ENCODE peak calls at places on chromosomes 6 and 20, in ten cellular contexts. D, I, J, M, Q, U, K, Z, B and E are unnamed samples.

GRCh38 chr20:43838703-43839060 is 76.0 kb upstream of the TOX2 start:
- DNase-seq in M (no peak), Q (no peak), Z (no peak), I (peak), J (no peak), K (no peak), U (no peak), B (no peak), D (no peak), E (no peak)

GRCh38 chr20:846894-847278 is 13.4 kb downstream of the FAM110A start:
- DNase-seq in U (no peak), J (peak), I (no peak), D (no peak), K (no peak), B (no peak), Q (no peak), M (no peak), Z (peak), E (no peak)

GRCh38 chr6:113073611-113074191 is 726.6 kb downstream of the RFPL4B start:
- DNase-seq in B (no peak), U (no peak), D (no peak), J (no peak), Q (no peak), Z (no peak), I (no peak), M (no peak), K (no peak), E (no peak)

GRCh38 chr20:40279390-40279789 is 409.6 kb downstream of the MAFB start:
- DNase-seq in K (no peak), Z (peak), D (no peak), J (no peak), Q (no peak), M (no peak), U (no peak), B (no peak), I (no peak), E (no peak)

GRCh38 chr6:4446982-4447381 is 311.6 kb upstream of the ECI2 start:
- DNase-seq in D (no peak), U (no peak), K (no peak), Z (no peak), Q (no peak), I (no peak), B (no peak), J (no peak), M (no peak), E (no peak)

GRCh38 chr6:113185299-113185698 is 671.8 kb upstream of the MARCKS start:
- DNase-seq in I (no peak), Q (no peak), M (no peak), K (no peak), U (no peak), J (no peak), D (no peak), Z (no peak), B (no peak), E (no peak)

GRCh38 chr20:12928755-12929401 is 79.9 kb upstream of the SPTLC3 start:
- DNase-seq in U (no peak), I (no peak), K (no peak), Q (no peak), J (no peak), Z (no peak), D (no peak), M (no peak), B (peak), E (no peak)

GRCh38 chr20:61360296-61360695 is 108.2 kb downstream of the CDH4 start:
- DNase-seq in M (no peak), Z (no peak), D (no peak), Q (no peak), I (no peak), B (no peak), K (no peak), J (no peak), U (no peak), E (no peak)

GRCh38 chr20:63475209-63475608 is 2.8 kb upstream of the KCNQ2 start:
- DNase-seq in J (no peak), U (no peak), I (no peak), Z (no peak), Q (no peak), B (no peak), K (no peak), D (peak), M (no peak), E (no peak)

GRCh38 chr20:54132612-54133433 is 41.0 kb downstream of the CYP24A1 start:
- DNase-seq in D (peak), U (no peak), Q (peak), J (no peak), B (peak), Z (peak), I (no peak), M (no peak), K (no peak), E (peak)

GRCh38 chr20:25291432-25292133 is 43.7 kb downstream of the PYGB start:
- DNase-seq in I (no peak), B (no peak), K (no peak), J (no peak), U (no peak), M (no peak), Z (no peak), D (no peak), Q (no peak), E (no peak)

GRCh38 chr20:25293910-25294458 is 46.1 kb downstream of the PYGB start:
- DNase-seq in D (no peak), K (no peak), Q (no peak), J (peak), B (no peak), U (no peak), I (no peak), Z (no peak), M (no peak), E (no peak)

GRCh38 chr20:25294459-25295385 is 46.8 kb downstream of the PYGB start:
- DNase-seq in J (peak), Q (peak), D (peak), Z (peak), B (peak), K (no peak), M (peak), U (no peak), I (peak), E (no peak)

GRCh38 chr20:25292176-25292891 is 44.4 kb downstream of the PYGB start:
- DNase-seq in J (no peak), B (no peak), Z (no peak), D (no peak), K (no peak), U (no peak), I (no peak), Q (no peak), M (no peak), E (no peak)

DNA sequence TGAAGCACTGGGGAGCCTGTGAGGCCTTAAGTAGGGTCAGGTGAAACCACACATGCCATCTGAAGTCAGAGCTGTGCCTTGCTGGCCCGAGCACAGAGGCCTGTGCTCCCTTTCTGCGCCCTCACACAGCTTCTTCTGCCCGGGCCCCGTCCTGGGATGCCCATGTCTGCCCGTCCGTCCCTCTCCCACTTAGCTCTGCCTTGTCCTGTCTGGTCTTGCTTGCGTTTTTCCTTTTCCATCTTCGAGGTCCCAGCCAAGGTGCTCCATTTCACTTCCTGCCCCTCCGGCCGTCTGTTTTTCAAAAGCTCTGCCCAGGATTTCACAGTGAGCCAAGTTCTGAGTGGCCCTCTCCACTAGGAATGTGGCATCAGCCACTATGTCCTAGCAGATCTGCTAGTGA is 45.6 kb downstream of the PYGB start:
- DNase-seq in Z (no peak), I (no peak), U (no peak), Q (no peak), J (no peak), M (no peak), K (no peak), D (no peak), B (no peak), E (peak)
- TF ChIP-seq POLR2AphosphoS5 in Z (no peak), I (no peak), U (no peak), Q (no peak), J (no peak), M (no peak), K (no peak), D (no peak), B (no peak), E (no peak)

GRCh38 chr6:25025919-25026301 is 90.2 kb upstream of the RIPOR2 start:
- DNase-seq in I (no peak), J (no peak), U (no peak), D (no peak), Q (no peak), Z (no peak), M (no peak), K (no peak), B (no peak), E (no peak)

GRCh38 chr6:25025248-25025918 is 89.6 kb upstream of the RIPOR2 start:
- DNase-seq in Q (no peak), Z (no peak), I (no peak), K (no peak), U (no peak), M (no peak), D (no peak), J (no peak), B (no peak), E (no peak)

GRCh38 chr6:25026723-25027122 is 91.0 kb upstream of the RIPOR2 start:
- DNase-seq in I (no peak), Z (no peak), J (no peak), D (no peak), Q (no peak), M (no peak), U (no peak), B (no peak), K (no peak), E (no peak)

GRCh38 chr6:25028346-25028745 is 92.6 kb upstream of the RIPOR2 start:
- DNase-seq in D (no peak), Z (no peak), U (no peak), I (no peak), Q (no peak), B (no peak), J (no peak), K (no peak), M (no peak), E (no peak)

DNA sequence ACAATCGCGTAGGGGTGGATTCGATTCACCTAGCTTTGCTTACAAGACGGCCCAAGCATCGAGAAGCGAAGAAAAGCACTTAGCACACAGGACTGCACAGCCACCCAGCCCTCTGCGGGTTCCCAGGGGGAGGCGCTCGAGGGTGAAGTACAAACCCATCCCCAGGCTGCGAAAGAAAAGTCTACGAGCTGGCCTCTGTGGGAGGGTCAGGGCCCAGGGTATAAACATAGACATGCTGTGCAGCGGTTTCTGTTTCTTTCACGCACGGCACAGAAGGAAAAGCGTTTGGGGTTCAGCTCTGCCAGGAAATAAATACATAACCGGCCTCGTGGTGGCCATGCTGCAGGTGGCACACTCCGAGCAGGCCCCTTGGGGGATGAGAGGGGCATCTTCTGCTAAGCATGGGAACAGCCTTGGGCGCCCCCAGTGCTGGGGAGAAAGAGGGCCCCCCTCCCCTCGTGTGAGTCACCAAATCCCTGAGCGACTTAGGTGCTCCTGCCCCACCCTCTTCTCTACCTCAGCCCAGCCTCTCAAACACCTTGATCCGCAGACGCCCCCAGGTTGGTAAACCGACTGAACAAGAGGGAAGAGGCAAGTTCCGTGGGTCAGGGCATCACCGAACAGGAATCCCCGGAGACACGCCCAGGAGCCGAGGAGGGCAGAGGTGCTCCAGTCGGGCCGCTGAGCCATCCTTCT is 91.6 kb upstream of the RIPOR2 start:
- DNase-seq in D (peak), U (no peak), B (no peak), Z (peak), M (peak), K (peak), Q (no peak), I (no peak), J (peak), E (no peak)
- H3K27ac ChIP-seq in D (peak), U (no peak), B (no peak), Z (no peak), M (no peak), K (no peak), Q (no peak), I (no peak), J (peak), E (no peak)

DNA sequence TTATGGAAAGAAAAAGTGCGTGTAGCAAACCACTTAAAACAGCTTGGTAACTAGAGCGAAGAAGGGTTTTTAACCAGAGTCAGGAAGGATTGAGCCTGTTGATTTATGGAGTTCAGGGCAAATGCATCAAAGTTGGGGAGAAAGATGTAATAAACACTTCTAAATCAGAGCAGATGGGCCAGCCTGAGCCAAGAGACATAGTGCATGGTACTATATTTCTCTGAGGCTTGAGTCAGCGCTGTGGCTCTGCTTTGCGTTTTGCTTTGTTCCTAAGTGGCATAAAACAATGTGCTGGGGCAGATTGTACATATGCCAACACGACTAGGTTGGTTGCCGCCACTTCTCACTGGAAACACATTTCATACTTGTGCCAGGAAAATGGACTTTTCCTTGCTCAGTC is 111.3 kb downstream of the BCKDHB start:
- DNase-seq in M (no peak), D (no peak), Q (no peak), B (no peak), J (no peak), Z (peak), U (no peak), K (no peak), I (no peak), E (no peak)
- TF ChIP-seq POLR2AphosphoS5 in M (peak), D (no peak), Q (no peak), B (no peak), J (no peak), Z (peak), U (no peak), K (no peak), I (no peak), E (no peak)

GRCh38 chr6:42226251-42227143 is 8.8 kb upstream of the MRPS10 start:
- DNase-seq in Q (peak), I (no peak), U (no peak), M (no peak), Z (peak), J (no peak), D (no peak), B (peak), K (no peak), E (no peak)
- H3K27ac ChIP-seq in Q (peak), I (no peak), U (peak), M (no peak), Z (peak), J (no peak), D (peak), B (peak), K (no peak), E (peak)

DNA sequence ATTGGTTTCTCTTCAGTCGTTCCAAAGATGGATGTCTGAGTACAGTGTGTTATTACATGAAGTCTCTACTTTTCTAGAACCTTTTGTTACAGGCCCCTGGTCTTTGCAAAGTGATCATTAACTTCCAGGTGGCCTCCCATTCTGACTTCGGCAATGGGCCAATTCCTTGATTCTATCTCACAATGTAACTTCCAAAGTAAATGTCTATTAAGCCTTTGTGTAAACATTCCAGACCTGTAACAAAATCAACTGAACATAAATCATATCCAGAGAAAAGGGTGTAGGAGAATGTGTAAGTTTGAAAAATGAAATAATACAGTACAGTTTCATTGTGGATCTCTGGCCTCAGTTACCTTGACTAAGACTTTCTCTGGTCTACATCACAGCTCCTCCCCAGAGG is 187.8 kb upstream of the JAG1 start:
- DNase-seq in I (no peak), D (no peak), M (peak), Q (no peak), Z (peak), K (no peak), U (no peak), B (peak), J (no peak), E (no peak)
- TF ChIP-seq POLR2AphosphoS5 in I (no peak), D (no peak), M (no peak), Q (no peak), Z (peak), K (no peak), U (no peak), B (no peak), J (no peak), E (no peak)